ENCODE peak calls at places on chromosome 19, in four cellular contexts. K is right atrium auricular region, I is stomach, C is A549. B is an unnamed sample. For H3K4me1, the result is how much of the 10 kb centered on the place peaks cover.

GRCh38 chr19:3770136-3771032 is 1.6 kb downstream of the RAX2 start:
- DNase-seq in K (no peak), I (no peak), C (no peak), B (no peak)

GRCh38 chr19:4206818-4207484 is 22.4 kb upstream of the EBI3 start:
- DNase-seq in K (no peak), I (no peak), C (peak), B (no peak)

GRCh38 chr19:19096641-19097627 is 33.1 kb downstream of the SLC25A42 start:
- DNase-seq in K (no peak), I (no peak), C (no peak), B (no peak)

GRCh38 chr19:28472843-28473242 is 740.1 kb downstream of the UQCRFS1 start:
- DNase-seq in K (no peak), I (peak), C (no peak), B (no peak)

GRCh38 chr19:41991025-41991424 is 3.0 kb downstream of the ATP1A3 start:
- DNase-seq in K (no peak), I (no peak), C (peak), B (no peak)

GRCh38 chr19:10230904-10231623 is at the start of gene S1PR2:
- DNase-seq in K (peak), I (peak), C (peak), B (peak)

GRCh38 chr19:13956365-13956744 is 4.0 kb downstream of the DCAF15 start:
- DNase-seq in K (no peak), I (no peak), C (no peak), B (no peak)

GRCh38 chr19:15195381-15195964 is 5.3 kb downstream of the NOTCH3 start:
- DNase-seq in K (no peak), I (peak), C (no peak), B (peak)

GRCh38 chr19:37905936-37906867 is at the start of gene WDR87:
- DNase-seq in K (no peak), I (peak), C (peak), B (no peak)

GRCh38 chr19:10009269-10009665 is 1.0 kb downstream of the COL5A3 start:
- DNase-seq in K (peak), I (peak), C (no peak), B (peak)

GRCh38 chr19:33386361-33386858 is 12.9 kb downstream of the CEBPG start:
- DNase-seq in K (no peak), I (no peak), C (no peak), B (no peak)

GRCh38 chr19:34041922-34042521 is 130.3 kb upstream of the LSM14A start:
- DNase-seq in K (peak), I (peak), C (peak), B (peak)

GRCh38 chr19:12611361-12611699 is 610 bp downstream of the ZNF791 start:
- DNase-seq in K (peak), I (peak), C (peak), B (peak)

GRCh38 chr19:57887195-57887941 is 1.5 kb downstream of the ZNF814 start:
- DNase-seq in K (no peak), I (no peak), C (no peak), B (no peak)

GRCh38 chr19:6694147-6694815 is 24.3 kb upstream of the TNFSF14 start:
- DNase-seq in K (no peak), I (no peak), C (peak), B (no peak)

GRCh38 chr19:39390759-39391592 is at the start of the genes MED29 and PAF1:
- DNase-seq in K (peak), I (peak), C (peak), B (peak)
- H3K27ac ChIP-seq in K (peak), I (peak), C (peak), B (peak)

GRCh38 chr19:2062770-2063169 is 11.7 kb upstream of the MKNK2 start:
- DNase-seq in K (no peak), I (no peak), C (no peak), B (no peak)
- H3K4me1 ChIP-seq in K (under half), I (half or more), C (under half), B (under half)

GRCh38 chr19:47313754-47314133 is 4.1 kb downstream of the C5AR1 start:
- DNase-seq in K (no peak), I (no peak), C (no peak), B (no peak)
- H3K27ac ChIP-seq in K (no peak), I (no peak), C (peak), B (no peak)

DNA sequence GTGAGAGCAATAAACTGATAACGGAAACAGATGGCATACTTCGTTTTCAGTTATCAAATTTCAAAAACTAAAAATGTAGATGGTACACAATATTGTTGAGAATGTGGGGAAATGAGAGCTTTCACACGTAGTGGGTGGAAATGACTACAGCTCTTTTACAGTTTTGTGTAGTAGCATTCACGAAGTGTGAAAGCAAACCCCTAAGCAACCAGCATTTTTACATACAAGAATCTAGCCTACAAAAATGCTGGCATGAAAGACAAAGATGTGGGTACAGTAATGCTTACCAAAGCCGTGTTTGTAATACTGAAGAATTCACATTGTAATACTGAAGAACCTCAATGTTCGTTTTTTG is 6.3 kb upstream of the ZNF283 start:
- DNase-seq in K (no peak), I (no peak), C (no peak), B (no peak)
- H3K4me1 ChIP-seq in K (under half), I (under half), C (under half), B (under half)

GRCh38 chr19:49788857-49789256 is 22.1 kb downstream of the AP2A1 start:
- DNase-seq in K (no peak), I (no peak), C (no peak), B (no peak)
- H3K27ac ChIP-seq in K (no peak), I (no peak), C (no peak), B (no peak)

DNA sequence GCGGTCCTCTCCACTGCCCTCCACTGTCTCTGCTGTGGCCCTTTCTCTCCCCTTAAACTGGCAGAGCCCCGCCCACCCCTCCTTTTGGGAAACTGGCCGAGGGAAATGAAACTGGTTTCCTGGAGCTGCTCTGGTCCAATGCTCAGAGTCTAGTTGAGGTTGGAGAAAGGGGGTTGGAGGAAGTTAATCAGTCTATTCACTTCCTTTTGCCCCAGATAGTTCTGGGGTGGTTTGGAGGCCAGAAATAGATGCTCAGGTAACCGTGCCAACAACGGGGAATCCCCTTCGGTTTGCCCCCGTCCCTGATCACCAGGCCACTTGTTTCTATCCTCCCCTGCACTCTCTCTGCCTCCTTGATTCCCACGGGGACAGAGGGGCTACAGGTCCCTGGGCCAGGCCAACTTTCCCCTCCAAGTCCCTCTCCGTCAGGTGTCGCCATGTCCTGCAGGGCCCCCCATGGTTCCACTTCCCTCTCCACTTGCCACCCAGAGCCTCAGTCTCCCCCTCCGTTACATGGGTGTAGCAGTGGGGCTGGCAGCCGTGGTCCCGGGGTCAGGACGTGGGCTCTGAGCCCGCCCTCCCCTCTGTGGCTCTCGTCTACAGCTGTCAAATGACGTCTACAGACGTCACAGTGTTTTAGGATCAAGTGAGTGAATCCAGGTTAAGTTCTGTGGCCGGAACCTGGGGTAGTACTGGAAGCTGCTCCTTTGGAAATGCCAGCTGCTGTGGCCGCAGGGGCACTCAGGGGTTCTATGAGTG is at the start of gene IL4I1:
- DNase-seq in K (no peak), I (no peak), C (no peak), B (no peak)
- H3K4me1 ChIP-seq in K (under half), I (under half), C (under half), B (under half)

B was measured in SJSA1.